ENCODE peak calls at places on chromosomes 16 and 17, in four cellular contexts. F is IMR-90, G is HFF-Myc, P is upper lobe of right lung. B is an unnamed sample.

GRCh38 chr17:50956750-50957523 is 90.8 kb upstream of the TOB1 start:
- DNase-seq in F (peak; percentile 54), G (no peak), P (peak; percentile 77), B (peak; percentile 79)

GRCh38 chr17:68318103-68318991 is 27.1 kb downstream of the ARSG start:
- DNase-seq in F (peak; percentile 65), G (no peak), P (no peak), B (no peak)

GRCh38 chr16:12236491-12237030 is 260.0 kb downstream of the SNX29 start:
- DNase-seq in F (peak; percentile 20), G (no peak), P (no peak), B (no peak)

GRCh38 chr16:81443688-81444447 is 740 bp upstream of the CMIP start:
- DNase-seq in F (no peak), G (no peak), P (peak; percentile 79), B (no peak)

GRCh38 chr16:57462209-57462977 is at the start of gene POLR2C:
- DNase-seq in F (peak; percentile 81), G (peak; percentile 56), P (peak; percentile 95), B (peak; percentile 94)

GRCh38 chr17:47684025-47684424 is 9.9 kb upstream of the TBKBP1 start:
- DNase-seq in F (no peak), G (no peak), P (no peak), B (no peak)

GRCh38 chr17:38550661-38551060 is 55.1 kb downstream of the SRCIN1 start:
- DNase-seq in F (peak; percentile 54), G (no peak), P (no peak), B (no peak)

GRCh38 chr16:67847064-67847861 is at the start of gene CENPT:
- DNase-seq in F (peak; percentile 64), G (no peak), P (peak; percentile 90), B (no peak)

GRCh38 chr17:67983289-67983688 is 13.0 kb downstream of the C17orf58 start:
- DNase-seq in F (no peak), G (no peak), P (no peak), B (no peak)

GRCh38 chr16:83513006-83513755 is 294.6 kb upstream of the HSBP1 start:
- DNase-seq in F (peak; percentile 89), G (peak; percentile 11), P (no peak), B (no peak)

GRCh38 chr16:58271589-58271988 is 23.2 kb downstream of the PRSS54 start:
- DNase-seq in F (no peak), G (no peak), P (no peak), B (no peak)

GRCh38 chr16:84982434-84982833 is 28.9 kb downstream of the ZDHHC7 start:
- DNase-seq in F (no peak), G (no peak), P (peak; percentile 74), B (no peak)

GRCh38 chr16:55052335-55053070 is 121.8 kb downstream of the IRX5 start:
- DNase-seq in F (no peak), G (no peak), P (peak; percentile 21), B (no peak)

GRCh38 chr16:69371564-69371963 is 14.2 kb downstream of the TERF2 start:
- DNase-seq in F (no peak), G (no peak), P (no peak), B (no peak)

GRCh38 chr17:46989637-46990431 is 10.8 kb upstream of the RPRML start:
- DNase-seq in F (no peak), G (no peak), P (no peak), B (no peak)

GRCh38 chr16:4403133-4403949 is 13.1 kb downstream of the CORO7 start:
- DNase-seq in F (no peak), G (no peak), P (no peak), B (no peak)

GRCh38 chr16:50747206-50747956 is 5.5 kb downstream of the CYLD start:
- DNase-seq in F (no peak), G (no peak), P (no peak), B (no peak)

GRCh38 chr17:82018152-82019041 is 4.3 kb downstream of the CENPX start:
- DNase-seq in F (no peak), G (no peak), P (no peak), B (no peak)

DNA sequence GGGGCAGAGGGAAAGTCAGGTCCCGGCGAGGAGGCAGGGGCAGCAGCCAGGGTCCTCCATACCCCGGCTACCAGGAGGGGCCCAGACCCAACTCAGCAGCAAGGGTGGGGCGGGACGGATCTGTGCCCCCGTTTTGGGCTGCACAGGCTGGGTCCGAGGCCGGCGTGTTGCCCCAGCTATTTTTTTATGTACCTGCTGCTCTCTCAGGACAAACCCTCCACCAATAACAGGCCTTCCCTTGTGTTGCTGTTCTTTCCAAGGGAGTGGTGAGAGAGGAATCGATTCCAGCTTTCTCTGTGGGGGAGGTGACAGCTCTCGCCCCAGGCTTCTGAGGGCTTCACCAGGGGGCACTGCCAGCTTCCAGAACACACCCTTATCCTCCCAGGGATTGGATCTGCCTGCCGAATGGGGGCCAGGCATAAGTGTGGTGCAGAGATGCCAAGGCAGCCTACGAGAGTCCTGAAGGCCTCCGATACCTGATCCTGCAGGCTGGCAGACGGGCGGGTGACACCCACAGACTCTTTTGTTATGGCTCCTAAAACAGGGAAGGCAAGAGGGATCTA is 22.3 kb downstream of the RTN4RL1 start:
- DNase-seq in F (no peak), G (no peak), P (no peak), B (no peak)
- TF ChIP-seq CTCF in F (no peak), G (no peak), P (no peak), B (no peak)

DNA sequence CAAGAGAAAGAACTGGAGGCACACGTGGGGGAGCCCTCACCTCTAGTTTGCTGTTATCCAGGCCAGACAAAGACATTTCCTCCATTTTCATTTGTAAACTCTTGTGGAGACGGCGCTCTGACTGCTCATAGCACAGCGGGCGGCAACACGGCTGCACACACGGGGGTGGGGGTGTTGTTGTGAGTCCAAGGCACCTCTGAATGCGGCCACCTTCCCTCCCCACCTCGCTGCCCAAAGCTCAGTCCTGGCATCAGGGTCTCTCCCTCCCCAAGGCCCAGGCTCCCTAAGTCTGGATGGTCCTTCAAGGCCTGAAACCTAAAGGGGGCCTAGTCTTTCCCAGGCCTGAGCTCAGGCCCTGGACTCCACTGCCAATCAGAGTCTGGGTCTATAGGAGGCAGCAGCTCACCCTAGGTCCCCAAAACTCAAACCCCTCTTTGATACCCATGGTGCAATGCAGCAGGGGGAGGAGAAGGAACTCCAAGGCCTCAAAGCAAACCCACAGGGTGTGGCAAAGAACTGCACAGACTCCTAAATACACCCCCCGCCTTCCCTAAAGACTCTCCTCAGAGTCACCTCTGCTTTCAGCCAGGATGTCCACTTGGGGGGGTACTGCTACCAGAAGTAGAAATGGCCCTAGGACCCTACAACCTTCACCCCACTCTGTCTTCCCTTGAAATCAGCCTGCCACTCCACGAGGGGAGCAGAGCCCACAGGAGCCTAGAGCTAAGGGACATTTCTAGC is 1.5 kb downstream of the ATXN7L3 start:
- DNase-seq in F (peak; percentile 41), G (no peak), P (no peak), B (no peak)
- TF ChIP-seq CTCF in F (peak; percentile 33), G (peak; percentile 16), P (no peak), B (no peak)

DNA sequence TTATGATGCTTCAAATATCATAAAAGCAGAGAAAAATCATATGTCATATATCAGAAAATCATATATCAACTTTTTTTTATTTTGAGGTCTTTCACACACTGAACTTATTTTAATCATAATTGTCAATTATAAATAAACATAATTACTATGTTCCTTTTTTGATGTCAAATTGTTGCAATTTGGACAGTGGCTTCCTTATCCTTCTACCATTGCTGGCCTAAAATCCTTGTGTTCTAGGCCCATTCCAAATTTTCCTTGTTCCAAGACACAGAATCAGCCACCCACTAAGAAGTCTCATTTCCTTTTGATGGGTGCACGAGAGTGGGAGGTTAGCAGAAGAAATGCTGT is 28.9 kb downstream of the G6PC1 start:
- DNase-seq in F (no peak), G (no peak), P (no peak), B (no peak)
- TF ChIP-seq CTCF in F (no peak), G (no peak), P (no peak), B (no peak)

GRCh38 chr16:1961651-1962067 is 2.3 kb downstream of the NDUFB10 start:
- DNase-seq in F (no peak), G (no peak), P (no peak), B (no peak)

GRCh38 chr16:1964506-1965471 is at the start of gene RPS2:
- DNase-seq in F (peak; percentile 98), G (peak; percentile 91), P (peak; percentile 100), B (peak; percentile 99)

GRCh38 chr16:1966460-1966859 is at the start of gene RNF151:
- DNase-seq in F (no peak), G (no peak), P (no peak), B (no peak)

GRCh38 chr16:1965610-1966009 is 984 bp upstream of the RPS2 start:
- DNase-seq in F (no peak), G (no peak), P (peak; percentile 60), B (no peak)

DNA sequence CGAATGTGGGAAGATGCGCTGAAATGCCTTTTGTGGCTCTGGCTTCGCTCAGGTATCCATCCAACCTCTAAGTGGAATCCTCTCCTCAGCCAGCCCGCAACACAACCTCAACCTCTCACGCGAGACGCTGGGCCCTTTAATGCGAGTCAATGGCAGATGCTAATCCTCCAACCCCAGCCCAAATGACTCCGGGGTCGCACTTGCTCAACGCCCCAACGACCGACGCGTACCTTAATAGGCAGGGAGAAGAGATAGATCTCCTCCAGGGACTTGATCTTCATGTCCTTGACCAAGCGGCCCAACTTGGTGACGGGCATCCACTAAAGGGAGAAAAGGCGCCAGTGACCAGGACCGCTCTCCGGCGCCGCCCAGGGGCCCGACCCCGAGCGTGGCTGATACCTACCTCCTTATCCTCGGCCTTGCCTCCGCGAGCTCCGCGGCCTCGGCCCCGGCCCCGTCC is 550 bp downstream of the RPS2 start:
- DNase-seq in F (no peak), G (no peak), P (no peak), B (no peak)
- TF ChIP-seq CTCF in F (peak; percentile 3), G (no peak), P (peak; percentile 8), B (no peak)

GRCh38 chr17:76704799-76705198 is 6.0 kb downstream of the MXRA7 start:
- DNase-seq in F (no peak), G (no peak), P (no peak), B (no peak)
- TF ChIP-seq CTCF in F (no peak), G (no peak), P (no peak), B (no peak)

DNA sequence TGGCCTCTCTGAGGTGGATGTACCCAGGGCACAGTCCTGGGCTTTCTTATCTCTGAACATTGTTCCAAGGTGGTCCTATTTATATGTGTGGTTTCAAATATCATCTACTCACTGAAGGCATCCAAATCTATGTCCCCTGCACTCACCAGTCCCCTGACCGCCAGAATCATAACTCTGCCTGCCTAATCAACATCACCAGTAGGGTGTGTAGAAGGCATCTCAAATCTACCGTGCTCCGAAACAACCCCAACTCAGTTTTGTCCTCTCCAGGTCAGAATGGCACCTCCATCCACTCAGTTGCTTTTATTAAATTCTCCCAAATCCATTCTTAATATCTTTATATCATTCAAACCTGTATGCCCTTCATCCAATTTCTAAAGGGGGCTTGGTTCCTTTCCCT is 536.3 kb downstream of the GRIN2A start:
- DNase-seq in F (no peak), G (no peak), P (no peak), B (no peak)
- TF ChIP-seq CTCF in F (no peak), G (no peak), P (no peak), B (no peak)

DNA sequence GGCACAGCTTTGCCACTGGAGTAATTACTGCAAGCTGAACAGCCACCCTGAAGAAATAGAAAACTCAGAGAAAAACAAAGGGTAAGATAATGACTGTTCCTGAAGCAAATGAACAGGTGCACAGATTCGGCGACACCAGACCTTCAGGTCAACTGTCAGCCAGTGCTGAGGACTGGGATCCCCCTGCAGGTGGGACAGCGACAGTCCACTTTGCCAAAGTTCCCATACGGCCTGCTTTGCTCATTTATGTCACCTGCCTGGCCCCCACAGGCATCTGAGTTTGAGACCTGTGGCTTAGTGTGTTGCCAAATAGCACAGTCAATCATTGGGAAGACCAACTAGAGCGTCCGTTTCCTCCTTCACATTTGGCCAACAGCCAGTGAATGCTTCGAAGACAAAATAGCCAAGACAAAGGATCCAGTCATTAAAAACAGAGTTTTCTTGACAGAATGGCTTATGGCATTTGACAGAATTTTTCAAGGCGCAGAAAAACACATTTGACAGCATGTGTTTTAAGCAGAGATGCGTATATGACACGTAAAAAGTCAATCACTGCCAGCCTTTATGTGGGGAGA is 113.8 kb downstream of the ABCC12 start:
- DNase-seq in F (no peak), G (no peak), P (no peak), B (peak; percentile 62)
- TF ChIP-seq CTCF in F (no peak), G (no peak), P (no peak), B (peak; percentile 31)